ENCODE peak calls at places on chromosomes 16 and 17, in nine cellular contexts. One of them, this sample, is unnamed.

GRCh38 chr17:67696853-67697505 is 20.8 kb upstream of the NOL11 start:
- DNase-seq in AG04450: no peak
- DNase-seq in stimulated activated CD8-positive, alpha-beta memory T cell treated with anti-CD3 and anti-CD28 coated beads, Interleukin-15, amount 100 ng/mL, for 24 hours: no peak
- DNase-seq in activated naive CD8-positive, alpha-beta T cell treated with anti-CD3 and anti-CD28 coated beads, Interleukin-2, amount 50 U/mL, for 24 hours: no peak
- DNase-seq in M059J: no peak
- DNase-seq in NCI-H526: no peak
- DNase-seq in mesothelial cell of epicardium: no peak
- DNase-seq in nucleus accumbens: no peak
- DNase-seq in transverse colon: no peak
- DNase-seq in this sample: no peak

GRCh38 chr17:5128905-5129535 is 13.2 kb downstream of the USP6 start:
- DNase-seq in AG04450: no peak
- DNase-seq in stimulated activated CD8-positive, alpha-beta memory T cell treated with anti-CD3 and anti-CD28 coated beads, Interleukin-15, amount 100 ng/mL, for 24 hours: no peak
- DNase-seq in activated naive CD8-positive, alpha-beta T cell treated with anti-CD3 and anti-CD28 coated beads, Interleukin-2, amount 50 U/mL, for 24 hours: no peak
- DNase-seq in M059J: no peak
- DNase-seq in NCI-H526: no peak
- DNase-seq in mesothelial cell of epicardium: peak; percentile 13
- DNase-seq in nucleus accumbens: no peak
- DNase-seq in transverse colon: no peak
- DNase-seq in this sample: no peak

GRCh38 chr17:10729334-10730193 is at the start of gene TMEM220:
- DNase-seq in AG04450: peak; percentile 34
- DNase-seq in stimulated activated CD8-positive, alpha-beta memory T cell treated with anti-CD3 and anti-CD28 coated beads, Interleukin-15, amount 100 ng/mL, for 24 hours: no peak
- DNase-seq in activated naive CD8-positive, alpha-beta T cell treated with anti-CD3 and anti-CD28 coated beads, Interleukin-2, amount 50 U/mL, for 24 hours: peak; percentile 51
- DNase-seq in M059J: peak; percentile 29
- DNase-seq in NCI-H526: no peak
- DNase-seq in mesothelial cell of epicardium: peak; percentile 73
- DNase-seq in nucleus accumbens: peak; percentile 80
- DNase-seq in transverse colon: peak; percentile 79
- DNase-seq in this sample: peak; percentile 19

GRCh38 chr17:4950075-4950756 is 703 bp upstream of the ENO3 start:
- DNase-seq in AG04450: no peak
- DNase-seq in stimulated activated CD8-positive, alpha-beta memory T cell treated with anti-CD3 and anti-CD28 coated beads, Interleukin-15, amount 100 ng/mL, for 24 hours: no peak
- DNase-seq in activated naive CD8-positive, alpha-beta T cell treated with anti-CD3 and anti-CD28 coated beads, Interleukin-2, amount 50 U/mL, for 24 hours: peak; percentile 48
- DNase-seq in M059J: no peak
- DNase-seq in NCI-H526: no peak
- DNase-seq in mesothelial cell of epicardium: peak; percentile 65
- DNase-seq in nucleus accumbens: no peak
- DNase-seq in transverse colon: peak; percentile 75
- DNase-seq in this sample: no peak

GRCh38 chr16:86978445-86979030 is 338.7 kb downstream of the C16orf95 start:
- DNase-seq in AG04450: no peak
- DNase-seq in stimulated activated CD8-positive, alpha-beta memory T cell treated with anti-CD3 and anti-CD28 coated beads, Interleukin-15, amount 100 ng/mL, for 24 hours: no peak
- DNase-seq in activated naive CD8-positive, alpha-beta T cell treated with anti-CD3 and anti-CD28 coated beads, Interleukin-2, amount 50 U/mL, for 24 hours: no peak
- DNase-seq in M059J: no peak
- DNase-seq in NCI-H526: no peak
- DNase-seq in mesothelial cell of epicardium: no peak
- DNase-seq in nucleus accumbens: no peak
- DNase-seq in transverse colon: no peak
- DNase-seq in this sample: no peak

GRCh38 chr16:85754403-85754802 is 3.5 kb upstream of the C16orf74 start:
- DNase-seq in AG04450: no peak
- DNase-seq in stimulated activated CD8-positive, alpha-beta memory T cell treated with anti-CD3 and anti-CD28 coated beads, Interleukin-15, amount 100 ng/mL, for 24 hours: no peak
- DNase-seq in activated naive CD8-positive, alpha-beta T cell treated with anti-CD3 and anti-CD28 coated beads, Interleukin-2, amount 50 U/mL, for 24 hours: no peak
- DNase-seq in M059J: no peak
- DNase-seq in NCI-H526: no peak
- DNase-seq in mesothelial cell of epicardium: no peak
- DNase-seq in nucleus accumbens: no peak
- DNase-seq in transverse colon: no peak
- DNase-seq in this sample: no peak

GRCh38 chr16:56424791-56425438 is 430 bp downstream of the AMFR start:
- DNase-seq in AG04450: no peak
- DNase-seq in stimulated activated CD8-positive, alpha-beta memory T cell treated with anti-CD3 and anti-CD28 coated beads, Interleukin-15, amount 100 ng/mL, for 24 hours: peak; percentile 18
- DNase-seq in activated naive CD8-positive, alpha-beta T cell treated with anti-CD3 and anti-CD28 coated beads, Interleukin-2, amount 50 U/mL, for 24 hours: peak; percentile 47
- DNase-seq in M059J: no peak
- DNase-seq in NCI-H526: no peak
- DNase-seq in mesothelial cell of epicardium: peak; percentile 65
- DNase-seq in nucleus accumbens: peak; percentile 35
- DNase-seq in transverse colon: peak; percentile 39
- DNase-seq in this sample: no peak

GRCh38 chr16:73771196-73771595 is 525.4 kb upstream of the PSMD7 start:
- DNase-seq in AG04450: no peak
- DNase-seq in stimulated activated CD8-positive, alpha-beta memory T cell treated with anti-CD3 and anti-CD28 coated beads, Interleukin-15, amount 100 ng/mL, for 24 hours: no peak
- DNase-seq in activated naive CD8-positive, alpha-beta T cell treated with anti-CD3 and anti-CD28 coated beads, Interleukin-2, amount 50 U/mL, for 24 hours: no peak
- DNase-seq in M059J: peak; percentile 79
- DNase-seq in NCI-H526: no peak
- DNase-seq in mesothelial cell of epicardium: no peak
- DNase-seq in nucleus accumbens: no peak
- DNase-seq in transverse colon: no peak
- DNase-seq in this sample: no peak

GRCh38 chr17:77923135-77923534 is 35.4 kb upstream of the TNRC6C start:
- DNase-seq in AG04450: no peak
- DNase-seq in stimulated activated CD8-positive, alpha-beta memory T cell treated with anti-CD3 and anti-CD28 coated beads, Interleukin-15, amount 100 ng/mL, for 24 hours: no peak
- DNase-seq in activated naive CD8-positive, alpha-beta T cell treated with anti-CD3 and anti-CD28 coated beads, Interleukin-2, amount 50 U/mL, for 24 hours: no peak
- DNase-seq in M059J: no peak
- DNase-seq in NCI-H526: no peak
- DNase-seq in mesothelial cell of epicardium: no peak
- DNase-seq in nucleus accumbens: no peak
- DNase-seq in transverse colon: no peak
- DNase-seq in this sample: no peak

GRCh38 chr16:86016201-86016965 is 117.4 kb downstream of the IRF8 start:
- DNase-seq in AG04450: no peak
- DNase-seq in stimulated activated CD8-positive, alpha-beta memory T cell treated with anti-CD3 and anti-CD28 coated beads, Interleukin-15, amount 100 ng/mL, for 24 hours: peak; percentile 11
- DNase-seq in activated naive CD8-positive, alpha-beta T cell treated with anti-CD3 and anti-CD28 coated beads, Interleukin-2, amount 50 U/mL, for 24 hours: peak; percentile 53
- DNase-seq in M059J: peak; percentile 55
- DNase-seq in NCI-H526: no peak
- DNase-seq in mesothelial cell of epicardium: peak; percentile 52
- DNase-seq in nucleus accumbens: peak; percentile 26
- DNase-seq in transverse colon: peak; percentile 39
- DNase-seq in this sample: peak; percentile 7

GRCh38 chr16:84109598-84110325 is 7.0 kb downstream of the MBTPS1 start:
- DNase-seq in AG04450: no peak
- DNase-seq in stimulated activated CD8-positive, alpha-beta memory T cell treated with anti-CD3 and anti-CD28 coated beads, Interleukin-15, amount 100 ng/mL, for 24 hours: no peak
- DNase-seq in activated naive CD8-positive, alpha-beta T cell treated with anti-CD3 and anti-CD28 coated beads, Interleukin-2, amount 50 U/mL, for 24 hours: no peak
- DNase-seq in M059J: no peak
- DNase-seq in NCI-H526: no peak
- DNase-seq in mesothelial cell of epicardium: no peak
- DNase-seq in nucleus accumbens: no peak
- DNase-seq in transverse colon: no peak
- DNase-seq in this sample: no peak

GRCh38 chr16:22428654-22429053 is 54.2 kb upstream of the CDR2 start:
- DNase-seq in AG04450: no peak
- DNase-seq in stimulated activated CD8-positive, alpha-beta memory T cell treated with anti-CD3 and anti-CD28 coated beads, Interleukin-15, amount 100 ng/mL, for 24 hours: no peak
- DNase-seq in activated naive CD8-positive, alpha-beta T cell treated with anti-CD3 and anti-CD28 coated beads, Interleukin-2, amount 50 U/mL, for 24 hours: no peak
- DNase-seq in M059J: no peak
- DNase-seq in NCI-H526: no peak
- DNase-seq in mesothelial cell of epicardium: no peak
- DNase-seq in nucleus accumbens: no peak
- DNase-seq in transverse colon: no peak
- DNase-seq in this sample: no peak

GRCh38 chr17:7882068-7882467 is 6.5 kb upstream of the CHD3 start:
- DNase-seq in AG04450: no peak
- DNase-seq in stimulated activated CD8-positive, alpha-beta memory T cell treated with anti-CD3 and anti-CD28 coated beads, Interleukin-15, amount 100 ng/mL, for 24 hours: no peak
- DNase-seq in activated naive CD8-positive, alpha-beta T cell treated with anti-CD3 and anti-CD28 coated beads, Interleukin-2, amount 50 U/mL, for 24 hours: no peak
- DNase-seq in M059J: no peak
- DNase-seq in NCI-H526: peak; percentile 85
- DNase-seq in mesothelial cell of epicardium: no peak
- DNase-seq in nucleus accumbens: no peak
- DNase-seq in transverse colon: no peak
- DNase-seq in this sample: no peak

GRCh38 chr16:81599034-81599744 is 154.6 kb downstream of the CMIP start:
- DNase-seq in AG04450: no peak
- DNase-seq in stimulated activated CD8-positive, alpha-beta memory T cell treated with anti-CD3 and anti-CD28 coated beads, Interleukin-15, amount 100 ng/mL, for 24 hours: no peak
- DNase-seq in activated naive CD8-positive, alpha-beta T cell treated with anti-CD3 and anti-CD28 coated beads, Interleukin-2, amount 50 U/mL, for 24 hours: no peak
- DNase-seq in M059J: peak; percentile 49
- DNase-seq in NCI-H526: no peak
- DNase-seq in mesothelial cell of epicardium: no peak
- DNase-seq in nucleus accumbens: no peak
- DNase-seq in transverse colon: no peak
- DNase-seq in this sample: no peak

GRCh38 chr17:48835971-48836370 is 5.1 kb downstream of the CALCOCO2 start:
- DNase-seq in AG04450: no peak
- DNase-seq in stimulated activated CD8-positive, alpha-beta memory T cell treated with anti-CD3 and anti-CD28 coated beads, Interleukin-15, amount 100 ng/mL, for 24 hours: no peak
- DNase-seq in activated naive CD8-positive, alpha-beta T cell treated with anti-CD3 and anti-CD28 coated beads, Interleukin-2, amount 50 U/mL, for 24 hours: no peak
- DNase-seq in M059J: no peak
- DNase-seq in NCI-H526: no peak
- DNase-seq in mesothelial cell of epicardium: no peak
- DNase-seq in nucleus accumbens: no peak
- DNase-seq in transverse colon: no peak
- DNase-seq in this sample: no peak

GRCh38 chr16:19502395-19503131 is 19.3 kb downstream of the GDE1 start:
- DNase-seq in AG04450: no peak
- DNase-seq in stimulated activated CD8-positive, alpha-beta memory T cell treated with anti-CD3 and anti-CD28 coated beads, Interleukin-15, amount 100 ng/mL, for 24 hours: peak; percentile 40
- DNase-seq in activated naive CD8-positive, alpha-beta T cell treated with anti-CD3 and anti-CD28 coated beads, Interleukin-2, amount 50 U/mL, for 24 hours: peak; percentile 74
- DNase-seq in M059J: peak; percentile 60
- DNase-seq in NCI-H526: peak; percentile 13
- DNase-seq in mesothelial cell of epicardium: peak; percentile 78
- DNase-seq in nucleus accumbens: peak; percentile 36
- DNase-seq in transverse colon: peak; percentile 83
- DNase-seq in this sample: no peak

GRCh38 chr17:3683054-3683511 is 12.9 kb downstream of the P2RX5 start:
- DNase-seq in AG04450: no peak
- DNase-seq in stimulated activated CD8-positive, alpha-beta memory T cell treated with anti-CD3 and anti-CD28 coated beads, Interleukin-15, amount 100 ng/mL, for 24 hours: no peak
- DNase-seq in activated naive CD8-positive, alpha-beta T cell treated with anti-CD3 and anti-CD28 coated beads, Interleukin-2, amount 50 U/mL, for 24 hours: peak; percentile 61
- DNase-seq in M059J: no peak
- DNase-seq in NCI-H526: no peak
- DNase-seq in mesothelial cell of epicardium: no peak
- DNase-seq in nucleus accumbens: no peak
- DNase-seq in transverse colon: peak; percentile 41
- DNase-seq in this sample: no peak

GRCh38 chr16:65833171-65833871 is 533.2 kb upstream of the CDH5 start:
- DNase-seq in AG04450: peak; percentile 13
- DNase-seq in stimulated activated CD8-positive, alpha-beta memory T cell treated with anti-CD3 and anti-CD28 coated beads, Interleukin-15, amount 100 ng/mL, for 24 hours: no peak
- DNase-seq in activated naive CD8-positive, alpha-beta T cell treated with anti-CD3 and anti-CD28 coated beads, Interleukin-2, amount 50 U/mL, for 24 hours: no peak
- DNase-seq in M059J: peak; percentile 78
- DNase-seq in NCI-H526: no peak
- DNase-seq in mesothelial cell of epicardium: no peak
- DNase-seq in nucleus accumbens: no peak
- DNase-seq in transverse colon: no peak
- DNase-seq in this sample: no peak

GRCh38 chr16:2044541-2044940 is 3.1 kb downstream of the NTHL1 start:
- DNase-seq in AG04450: no peak
- DNase-seq in stimulated activated CD8-positive, alpha-beta memory T cell treated with anti-CD3 and anti-CD28 coated beads, Interleukin-15, amount 100 ng/mL, for 24 hours: no peak
- DNase-seq in activated naive CD8-positive, alpha-beta T cell treated with anti-CD3 and anti-CD28 coated beads, Interleukin-2, amount 50 U/mL, for 24 hours: no peak
- DNase-seq in M059J: no peak
- DNase-seq in NCI-H526: no peak
- DNase-seq in mesothelial cell of epicardium: no peak
- DNase-seq in nucleus accumbens: no peak
- DNase-seq in transverse colon: peak; percentile 33
- DNase-seq in this sample: no peak

This sample was measured in epithelial cell of proximal tubule.